ENCODE peak calls at places on chromosomes 1 and 21, in five cellular contexts. J is A549, Z is GM12878, Q is HepG2, M is K562. U is an unnamed sample.

GRCh38 chr1:5992814-5993552 is 758 bp upstream of the NPHP4 start:
- DNase-seq in J (no peak), Z (no peak), Q (no peak), M (peak), U (peak)

GRCh38 chr1:221392453-221392852 is 349.4 kb downstream of the DUSP10 start:
- DNase-seq in J (no peak), Z (no peak), Q (no peak), M (no peak), U (no peak)

GRCh38 chr1:235878082-235878781 is 11.5 kb upstream of the LYST start:
- DNase-seq in J (no peak), Z (no peak), Q (no peak), M (no peak), U (no peak)

GRCh38 chr1:101357444-101357986 is 120.7 kb downstream of the S1PR1 start:
- DNase-seq in J (peak), Z (peak), Q (peak), M (peak), U (peak)

GRCh38 chr1:182054698-182055326 is 6.7 kb downstream of the ZNF648 start:
- DNase-seq in J (peak), Z (peak), Q (peak), M (peak), U (peak)

GRCh38 chr1:113981962-113982931 is 3.0 kb downstream of the OLFML3 start:
- DNase-seq in J (no peak), Z (no peak), Q (peak), M (no peak), U (no peak)

GRCh38 chr1:167744901-167745300 is 23.1 kb downstream of the MPZL1 start:
- DNase-seq in J (no peak), Z (no peak), Q (no peak), M (no peak), U (peak)

GRCh38 chr1:93704063-93704462 is 22.4 kb upstream of the BCAR3 start:
- DNase-seq in J (no peak), Z (peak), Q (no peak), M (no peak), U (no peak)

GRCh38 chr1:181911715-181912114 is 149.8 kb downstream of the ZNF648 start:
- DNase-seq in J (no peak), Z (no peak), Q (no peak), M (no peak), U (no peak)

GRCh38 chr1:167630568-167631385 is 745 bp downstream of the RCSD1 start:
- DNase-seq in J (no peak), Z (peak), Q (no peak), M (no peak), U (no peak)

GRCh38 chr1:6953874-6954502 is 168.7 kb downstream of the CAMTA1 start:
- DNase-seq in J (no peak), Z (no peak), Q (no peak), M (no peak), U (no peak)

GRCh38 chr1:66564250-66564649 is 30.3 kb downstream of the SGIP1 start:
- DNase-seq in J (peak), Z (no peak), Q (peak), M (no peak), U (no peak)

GRCh38 chr1:233940908-233941307 is 36.4 kb downstream of the SLC35F3 start:
- DNase-seq in J (no peak), Z (no peak), Q (no peak), M (no peak), U (no peak)

GRCh38 chr1:227948493-227949260 is 945 bp upstream of the WNT9A start:
- DNase-seq in J (peak), Z (no peak), Q (no peak), M (no peak), U (peak)

GRCh38 chr1:12464627-12465056 is 153.4 kb downstream of the DHRS3 start:
- DNase-seq in J (no peak), Z (no peak), Q (no peak), M (no peak), U (no peak)

GRCh38 chr1:173527151-173527826 is 50.2 kb downstream of the PRDX6 start:
- DNase-seq in J (no peak), Z (no peak), Q (no peak), M (peak), U (no peak)

GRCh38 chr21:20618878-20619277 is 379.3 kb upstream of the NCAM2 start:
- DNase-seq in J (no peak), Z (no peak), Q (no peak), M (no peak), U (no peak)

GRCh38 chr1:246569248-246570238 is 3.3 kb downstream of the CNST start:
- DNase-seq in J (no peak), Z (no peak), Q (no peak), M (peak), U (no peak)

GRCh38 chr1:6450943-6451373 is 15.0 kb downstream of the TNFRSF25 start:
- DNase-seq in J (no peak), Z (no peak), Q (peak), M (no peak), U (no peak)

DNA sequence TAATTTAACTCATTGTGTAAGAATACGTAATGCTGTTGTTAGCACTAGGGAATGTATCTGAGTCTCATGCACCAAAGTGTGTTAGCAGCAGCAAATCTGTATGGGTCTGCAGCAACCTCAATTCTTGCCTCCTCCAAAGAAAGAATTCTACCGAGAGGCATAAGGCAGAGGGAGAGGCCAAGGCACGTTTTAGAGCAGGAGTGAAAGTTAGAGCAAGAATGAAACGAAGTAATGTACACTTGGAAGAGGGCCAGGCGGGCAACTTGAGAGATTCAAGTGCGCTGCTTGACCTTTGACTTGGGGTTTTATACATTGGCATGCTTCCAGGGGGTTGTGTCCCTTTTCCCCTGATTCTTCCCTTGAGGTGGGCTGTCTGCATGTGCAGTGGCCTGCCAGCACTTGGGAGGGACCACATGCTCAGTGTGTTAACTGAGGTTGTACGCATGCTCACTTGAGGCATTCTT is 2.5 kb upstream of the CNN3 start:
- DNase-seq in J (no peak), Z (no peak), Q (no peak), M (no peak), U (no peak)
- H3K4me3 ChIP-seq in J (no peak), Z (no peak), Q (peak), M (no peak), U (peak)

GRCh38 chr1:212558665-212559480 is 49.7 kb upstream of the ATF3 start:
- DNase-seq in J (peak), Z (peak), Q (peak), M (peak), U (peak)

GRCh38 chr1:212559929-212560328 is 48.6 kb upstream of the ATF3 start:
- DNase-seq in J (no peak), Z (no peak), Q (no peak), M (no peak), U (no peak)

GRCh38 chr1:212556822-212557549 is 51.6 kb upstream of the ATF3 start:
- DNase-seq in J (no peak), Z (no peak), Q (no peak), M (no peak), U (no peak)

GRCh38 chr1:212555426-212555825 is 53.1 kb upstream of the ATF3 start:
- DNase-seq in J (no peak), Z (no peak), Q (no peak), M (no peak), U (no peak)

GRCh38 chr1:212557739-212558664 is 50.6 kb upstream of the ATF3 start:
- DNase-seq in J (no peak), Z (no peak), Q (no peak), M (peak), U (peak)
- TF ChIP-seq JUNB in J (no peak), Z (no peak), Q (no peak), M (no peak), U (no peak)

DNA sequence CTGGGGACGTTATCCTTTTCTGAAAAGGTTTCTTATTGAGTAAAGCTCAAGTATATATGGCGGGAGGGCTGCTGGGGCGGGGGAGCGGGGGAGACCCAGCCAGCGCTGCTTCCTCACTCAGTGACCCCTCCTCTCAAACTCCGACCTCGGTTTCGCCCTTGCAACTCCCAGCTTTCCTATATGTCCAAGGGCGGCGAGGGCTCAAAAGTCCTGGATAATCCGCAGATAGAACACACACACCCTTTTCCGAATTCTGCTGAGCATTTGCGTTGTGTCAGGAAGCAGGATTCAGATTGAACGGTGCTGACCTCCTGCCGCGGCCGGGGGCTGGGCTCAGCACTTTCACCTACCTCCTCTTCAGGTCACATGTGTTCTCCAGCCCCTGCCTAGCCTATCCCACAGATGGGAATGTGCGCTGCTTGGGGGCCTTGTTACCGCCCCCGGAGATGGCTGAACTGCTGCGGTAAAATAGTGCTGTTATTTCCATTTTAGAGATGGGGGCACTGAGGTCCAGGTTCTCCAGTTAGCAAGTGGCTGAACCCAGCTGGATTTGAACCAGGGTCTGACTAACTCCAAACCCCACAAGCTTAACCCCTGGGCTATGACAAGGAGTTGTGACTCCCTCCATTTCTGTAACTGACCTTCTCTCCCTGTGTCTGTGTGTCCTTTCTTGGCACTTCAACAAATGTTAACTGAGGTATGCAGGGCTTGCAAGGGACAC is 795 bp upstream of the AHDC1 start:
- DNase-seq in J (no peak), Z (no peak), Q (no peak), M (no peak), U (peak)
- H3K4me3 ChIP-seq in J (peak), Z (peak), Q (peak), M (peak), U (peak)

GRCh38 chr1:22418352-22418751 is 33.3 kb upstream of the ZBTB40 start:
- DNase-seq in J (no peak), Z (no peak), Q (no peak), M (no peak), U (no peak)

GRCh38 chr1:22416555-22417454 is 34.8 kb upstream of the ZBTB40 start:
- DNase-seq in J (peak), Z (peak), Q (peak), M (peak), U (peak)

GRCh38 chr1:22420456-22421053 is 31.1 kb upstream of the ZBTB40 start:
- DNase-seq in J (peak), Z (no peak), Q (peak), M (peak), U (peak)

GRCh38 chr1:22417466-22417865 is 34.2 kb upstream of the ZBTB40 start:
- DNase-seq in J (no peak), Z (no peak), Q (no peak), M (no peak), U (no peak)

DNA sequence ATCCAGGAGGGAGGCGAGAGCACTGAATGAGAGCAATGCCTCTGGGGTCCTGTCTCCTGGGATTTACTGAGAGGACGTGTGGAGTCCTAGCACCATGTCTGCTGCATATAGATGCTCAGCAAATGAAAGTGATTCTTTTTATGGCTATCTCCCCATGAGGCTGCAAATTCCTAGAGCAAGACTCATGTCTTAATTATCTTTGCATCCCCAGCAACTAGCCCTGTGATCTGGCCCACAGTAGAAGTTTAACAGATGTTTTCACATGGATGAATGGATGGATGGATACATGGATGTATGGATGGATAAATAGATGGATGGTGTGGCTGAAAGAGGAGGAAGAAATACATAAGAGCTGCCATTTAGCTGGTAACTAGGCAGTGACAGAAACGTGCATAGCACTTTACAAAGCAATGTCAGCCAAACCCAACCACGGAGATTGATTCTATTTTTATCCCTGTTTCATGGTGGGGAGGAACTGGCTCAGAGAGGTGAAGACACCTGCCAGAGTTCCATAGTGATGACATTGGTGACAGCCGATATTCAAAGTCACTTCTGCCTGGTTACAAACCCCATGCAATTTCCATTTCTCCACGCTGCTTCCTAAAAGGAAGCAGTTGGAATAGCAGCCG is 32.7 kb upstream of the ZBTB40 start:
- DNase-seq in J (no peak), Z (peak), Q (no peak), M (no peak), U (no peak)
- TF ChIP-seq JUNB in J (no peak), Z (no peak), Q (no peak), M (no peak), U (no peak)

DNA sequence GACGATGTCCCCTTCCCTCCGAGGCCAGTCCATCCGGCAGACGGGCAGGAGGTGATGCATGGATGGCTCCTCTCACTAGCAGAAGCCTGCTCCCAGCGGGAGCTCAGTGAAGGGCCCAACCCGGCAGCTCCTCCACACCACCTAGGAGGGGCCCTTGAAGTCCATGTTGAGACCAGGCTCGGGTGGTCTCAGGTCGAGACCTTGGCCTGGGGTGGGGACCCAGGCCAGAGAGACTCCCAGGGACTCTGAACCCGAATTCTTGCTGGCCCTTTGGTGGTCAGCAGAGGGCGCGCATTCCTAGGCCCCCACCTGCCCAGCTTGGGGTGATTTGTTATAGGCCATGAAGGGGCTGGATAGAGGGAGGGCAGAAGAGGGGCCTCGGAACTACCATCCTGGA is 642 bp upstream of the NT5C1A start:
- DNase-seq in J (peak), Z (no peak), Q (no peak), M (peak), U (peak)
- H3K4me3 ChIP-seq in J (peak), Z (peak), Q (no peak), M (no peak), U (peak)

GRCh38 chr1:111197598-111198289 is 2.7 kb downstream of the DENND2D start:
- DNase-seq in J (peak), Z (no peak), Q (no peak), M (peak), U (peak)
- TF ChIP-seq JUNB in J (no peak), Z (no peak), Q (no peak), M (no peak), U (no peak)

GRCh38 chr21:32565856-32566465 is 19.4 kb downstream of the TCP10L start:
- DNase-seq in J (no peak), Z (no peak), Q (no peak), M (no peak), U (no peak)

GRCh38 chr21:32566990-32567389 is 18.3 kb downstream of the TCP10L start:
- DNase-seq in J (no peak), Z (no peak), Q (no peak), M (no peak), U (no peak)

GRCh38 chr21:32572574-32573420 is 12.5 kb downstream of the TCP10L start:
- DNase-seq in J (no peak), Z (no peak), Q (peak), M (peak), U (no peak)

GRCh38 chr21:32570456-32570855 is 14.9 kb downstream of the TCP10L start:
- DNase-seq in J (no peak), Z (no peak), Q (no peak), M (no peak), U (no peak)

DNA sequence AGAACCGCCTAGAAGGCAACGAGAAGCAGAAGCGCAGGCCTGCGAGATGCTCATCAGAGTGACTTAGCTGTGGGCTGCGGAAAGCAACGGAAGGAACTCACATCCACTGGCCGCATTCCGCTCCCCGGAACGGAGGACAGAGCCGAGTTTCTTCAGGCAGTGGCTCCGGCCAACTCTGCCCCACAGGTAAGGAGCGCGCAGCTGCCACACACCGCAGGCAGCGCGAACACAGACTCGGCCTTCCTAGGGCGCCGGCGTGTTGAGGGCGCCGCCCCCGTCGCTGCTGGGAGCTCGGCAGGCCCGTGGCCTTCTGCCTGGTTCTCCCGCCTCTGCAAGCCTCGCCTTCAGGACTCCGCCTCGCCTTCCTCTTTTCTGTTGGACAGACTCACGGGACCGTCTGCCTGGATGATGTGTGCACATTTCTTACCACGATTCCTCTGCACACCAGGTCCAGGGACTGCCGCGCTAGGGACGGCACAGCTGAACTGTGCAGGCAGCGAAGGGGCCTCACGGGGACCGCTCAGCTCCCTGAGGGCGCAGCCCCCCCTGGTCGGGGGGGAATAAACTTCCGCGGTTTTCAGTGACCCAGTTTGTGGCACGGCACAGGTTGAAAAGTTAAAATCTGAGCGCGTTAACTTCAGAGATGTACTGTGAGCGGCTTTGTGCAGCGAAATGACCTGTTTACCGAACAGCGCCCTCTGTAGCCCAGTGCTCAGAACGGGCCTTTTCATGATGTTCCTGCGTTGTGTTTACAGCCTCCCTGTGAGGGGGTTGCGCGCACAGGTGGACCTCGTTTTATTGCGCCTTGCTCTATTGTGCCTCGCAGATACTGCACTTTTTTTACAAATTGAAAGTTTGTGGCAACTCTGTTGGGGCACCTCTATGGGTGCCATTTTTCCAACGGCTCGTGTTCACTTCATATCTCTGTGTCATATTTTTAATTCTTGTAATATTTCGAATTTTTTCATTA is 15.8 kb downstream of the TCP10L start:
- DNase-seq in J (peak), Z (peak), Q (peak), M (peak), U (peak)
- H3K4me3 ChIP-seq in J (peak), Z (peak), Q (peak), M (peak), U (peak)

U was measured in GM23338.